ENCODE peak calls at places on chromosomes 1 and 21, in ten cellular contexts. One of them, this sample, is unnamed.
A peak's percentile ranks its signal among the peaks of the same experiment; 100 is the strongest.

GRCh38 chr1:240445369-240445768 is 166.6 kb downstream of the GREM2 start:
- DNase-seq in fibroblast of lung: no peak
- DNase-seq in IMR-90: no peak
- DNase-seq in H9: no peak
- DNase-seq in neural progenitor cell: no peak
- DNase-seq in DND-41: no peak
- DNase-seq in K562: no peak
- DNase-seq in HCT116: no peak
- DNase-seq in PC-3: no peak
- DNase-seq in kidney: no peak
- DNase-seq in this sample: no peak

GRCh38 chr1:110225212-110225611 is 15.1 kb downstream of the KCNC4 start:
- DNase-seq in fibroblast of lung: no peak
- DNase-seq in IMR-90: no peak
- DNase-seq in H9: no peak
- DNase-seq in neural progenitor cell: no peak
- DNase-seq in DND-41: no peak
- DNase-seq in K562: no peak
- DNase-seq in HCT116: no peak
- DNase-seq in PC-3: no peak
- DNase-seq in kidney: peak; percentile 46
- DNase-seq in this sample: no peak

GRCh38 chr1:33334081-33334552 is 13.2 kb upstream of the A3GALT2 start:
- DNase-seq in fibroblast of lung: peak; percentile 55
- DNase-seq in IMR-90: no peak
- DNase-seq in H9: no peak
- DNase-seq in neural progenitor cell: peak; percentile 34
- DNase-seq in DND-41: no peak
- DNase-seq in K562: no peak
- DNase-seq in HCT116: no peak
- DNase-seq in PC-3: no peak
- DNase-seq in kidney: peak; percentile 83
- DNase-seq in this sample: no peak

GRCh38 chr1:40620586-40620985 is 44.9 kb downstream of the RIMS3 start:
- DNase-seq in fibroblast of lung: no peak
- DNase-seq in IMR-90: no peak
- DNase-seq in H9: no peak
- DNase-seq in neural progenitor cell: no peak
- DNase-seq in DND-41: no peak
- DNase-seq in K562: no peak
- DNase-seq in HCT116: no peak
- DNase-seq in PC-3: no peak
- DNase-seq in kidney: no peak
- DNase-seq in this sample: no peak

GRCh38 chr21:29168874-29169273 is 38.4 kb downstream of the MAP3K7CL start:
- DNase-seq in fibroblast of lung: no peak
- DNase-seq in IMR-90: no peak
- DNase-seq in H9: no peak
- DNase-seq in neural progenitor cell: no peak
- DNase-seq in DND-41: no peak
- DNase-seq in K562: no peak
- DNase-seq in HCT116: peak; percentile 75
- DNase-seq in PC-3: peak; percentile 98
- DNase-seq in kidney: no peak
- DNase-seq in this sample: no peak

GRCh38 chr1:180927348-180927747 is 14.7 kb downstream of the KIAA1614 start:
- DNase-seq in fibroblast of lung: no peak
- DNase-seq in IMR-90: no peak
- DNase-seq in H9: no peak
- DNase-seq in neural progenitor cell: no peak
- DNase-seq in DND-41: no peak
- DNase-seq in K562: no peak
- DNase-seq in HCT116: no peak
- DNase-seq in PC-3: no peak
- DNase-seq in kidney: peak; percentile 56
- DNase-seq in this sample: no peak

GRCh38 chr1:157138220-157139124 is at the start of gene ETV3:
- DNase-seq in fibroblast of lung: peak; percentile 87
- DNase-seq in IMR-90: peak; percentile 92
- DNase-seq in H9: peak; percentile 94
- DNase-seq in neural progenitor cell: peak; percentile 93
- DNase-seq in DND-41: peak; percentile 94
- DNase-seq in K562: peak; percentile 90
- DNase-seq in HCT116: peak; percentile 76
- DNase-seq in PC-3: peak; percentile 94
- DNase-seq in kidney: peak; percentile 97
- DNase-seq in this sample: peak; percentile 97

GRCh38 chr1:33182452-33182851 is 609 bp upstream of the TRIM62 start:
- DNase-seq in fibroblast of lung: peak; percentile 85
- DNase-seq in IMR-90: peak; percentile 65
- DNase-seq in H9: no peak
- DNase-seq in neural progenitor cell: peak; percentile 45
- DNase-seq in DND-41: no peak
- DNase-seq in K562: no peak
- DNase-seq in HCT116: no peak
- DNase-seq in PC-3: no peak
- DNase-seq in kidney: no peak
- DNase-seq in this sample: no peak

GRCh38 chr1:243325305-243325890 is 69.6 kb downstream of the SDCCAG8 start:
- DNase-seq in fibroblast of lung: peak; percentile 81
- DNase-seq in IMR-90: peak; percentile 82
- DNase-seq in H9: no peak
- DNase-seq in neural progenitor cell: peak; percentile 42
- DNase-seq in DND-41: peak; percentile 18
- DNase-seq in K562: peak; percentile 51
- DNase-seq in HCT116: peak; percentile 38
- DNase-seq in PC-3: peak; percentile 93
- DNase-seq in kidney: no peak
- DNase-seq in this sample: no peak

GRCh38 chr1:157069596-157069995 is 24.1 kb upstream of the ARHGEF11 start:
- DNase-seq in fibroblast of lung: no peak
- DNase-seq in IMR-90: no peak
- DNase-seq in H9: no peak
- DNase-seq in neural progenitor cell: peak; percentile 65
- DNase-seq in DND-41: no peak
- DNase-seq in K562: no peak
- DNase-seq in HCT116: no peak
- DNase-seq in PC-3: no peak
- DNase-seq in kidney: no peak
- DNase-seq in this sample: peak; percentile 68

GRCh38 chr1:183023601-183024351 is 556 bp downstream of the LAMC1 start:
- DNase-seq in fibroblast of lung: peak; percentile 52
- DNase-seq in IMR-90: peak; percentile 47
- DNase-seq in H9: peak; percentile 90
- DNase-seq in neural progenitor cell: peak; percentile 84
- DNase-seq in DND-41: no peak
- DNase-seq in K562: peak; percentile 20
- DNase-seq in HCT116: peak; percentile 61
- DNase-seq in PC-3: peak; percentile 65
- DNase-seq in kidney: peak; percentile 91
- DNase-seq in this sample: peak; percentile 95

DNA sequence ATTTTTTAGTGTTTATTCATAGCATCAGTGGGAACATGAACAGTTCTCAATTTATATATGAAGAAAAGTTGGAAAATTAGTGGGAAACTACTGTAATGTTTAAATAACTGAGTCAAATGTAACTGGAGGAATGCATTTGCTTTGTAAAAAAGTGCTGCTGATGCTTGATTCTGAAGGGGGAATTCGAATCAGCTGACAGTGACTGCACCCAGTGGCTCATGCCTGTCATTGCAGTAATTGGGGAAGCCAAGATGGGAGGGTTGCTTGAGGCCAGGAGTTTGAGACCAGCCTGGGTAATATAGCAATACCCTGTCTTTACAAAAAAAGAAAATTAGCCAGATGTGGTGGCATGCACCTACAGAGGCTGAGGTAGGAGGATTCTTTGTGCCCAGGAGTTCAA is 398.4 kb downstream of the ZP4 start:
- DNase-seq in fibroblast of lung: no peak
- DNase-seq in IMR-90: no peak
- DNase-seq in H9: peak; percentile 43
- DNase-seq in neural progenitor cell: peak; percentile 25
- DNase-seq in DND-41: no peak
- DNase-seq in K562: no peak
- DNase-seq in HCT116: no peak
- DNase-seq in PC-3: no peak
- DNase-seq in kidney: no peak
- DNase-seq in this sample: peak; percentile 58
- TF ChIP-seq CTCF in fibroblast of lung: no peak
- TF ChIP-seq CTCF in IMR-90: no peak
- TF ChIP-seq CTCF in H9: peak; percentile 58
- TF ChIP-seq CTCF in neural progenitor cell: peak; percentile 36
- TF ChIP-seq CTCF in DND-41: peak; percentile 31
- TF ChIP-seq CTCF in K562: no peak
- TF ChIP-seq CTCF in HCT116: no peak
- TF ChIP-seq CTCF in PC-3: no peak
- TF ChIP-seq CTCF in kidney: no peak
- TF ChIP-seq CTCF in this sample: peak; percentile 65

GRCh38 chr1:78047131-78047530 is 1.4 kb downstream of the GIPC2 start:
- DNase-seq in fibroblast of lung: no peak
- DNase-seq in IMR-90: no peak
- DNase-seq in H9: no peak
- DNase-seq in neural progenitor cell: no peak
- DNase-seq in DND-41: no peak
- DNase-seq in K562: no peak
- DNase-seq in HCT116: no peak
- DNase-seq in PC-3: no peak
- DNase-seq in kidney: no peak
- DNase-seq in this sample: no peak

GRCh38 chr1:78045600-78045849 is 241 bp upstream of the GIPC2 start:
- DNase-seq in fibroblast of lung: no peak
- DNase-seq in IMR-90: no peak
- DNase-seq in H9: no peak
- DNase-seq in neural progenitor cell: no peak
- DNase-seq in DND-41: no peak
- DNase-seq in K562: no peak
- DNase-seq in HCT116: no peak
- DNase-seq in PC-3: no peak
- DNase-seq in kidney: no peak
- DNase-seq in this sample: no peak

GRCh38 chr1:78047631-78048030 is 1.9 kb downstream of the GIPC2 start:
- DNase-seq in fibroblast of lung: no peak
- DNase-seq in IMR-90: no peak
- DNase-seq in H9: no peak
- DNase-seq in neural progenitor cell: no peak
- DNase-seq in DND-41: no peak
- DNase-seq in K562: no peak
- DNase-seq in HCT116: no peak
- DNase-seq in PC-3: peak; percentile 16
- DNase-seq in kidney: no peak
- DNase-seq in this sample: no peak

GRCh38 chr1:78044796-78045599 is 768 bp upstream of the GIPC2 start:
- DNase-seq in fibroblast of lung: no peak
- DNase-seq in IMR-90: no peak
- DNase-seq in H9: peak; percentile 34
- DNase-seq in neural progenitor cell: no peak
- DNase-seq in DND-41: no peak
- DNase-seq in K562: no peak
- DNase-seq in HCT116: no peak
- DNase-seq in PC-3: no peak
- DNase-seq in kidney: no peak
- DNase-seq in this sample: no peak

GRCh38 chr1:78045850-78046778 is at the start of gene GIPC2:
- DNase-seq in fibroblast of lung: peak; percentile 34
- DNase-seq in IMR-90: peak; percentile 18
- DNase-seq in H9: peak; percentile 55
- DNase-seq in neural progenitor cell: peak; percentile 65
- DNase-seq in DND-41: no peak
- DNase-seq in K562: no peak
- DNase-seq in HCT116: no peak
- DNase-seq in PC-3: no peak
- DNase-seq in kidney: no peak
- DNase-seq in this sample: peak; percentile 81
- H3K9ac ChIP-seq in fibroblast of lung: peak within 1 kb of the TSS; percentile 45
- H3K9ac ChIP-seq in IMR-90: peak within 1 kb of the TSS; percentile 12
- H3K9ac ChIP-seq in H9: peak within 1 kb of the TSS; percentile 77
- H3K9ac ChIP-seq in neural progenitor cell: no peak within 1 kb of the TSS
- H3K9ac ChIP-seq in DND-41: no peak within 1 kb of the TSS
- H3K9ac ChIP-seq in K562: no peak within 1 kb of the TSS
- H3K9ac ChIP-seq in HCT116: no peak within 1 kb of the TSS
- H3K9ac ChIP-seq in PC-3: no peak within 1 kb of the TSS
- H3K9ac ChIP-seq in kidney: peak within 1 kb of the TSS; percentile 3
- H3K9ac ChIP-seq in this sample: peak within 1 kb of the TSS; percentile 36

GRCh38 chr1:153232553-153232952 is 15.2 kb downstream of the PRR9 start:
- DNase-seq in fibroblast of lung: no peak
- DNase-seq in IMR-90: no peak
- DNase-seq in H9: no peak
- DNase-seq in neural progenitor cell: no peak
- DNase-seq in DND-41: no peak
- DNase-seq in K562: no peak
- DNase-seq in HCT116: no peak
- DNase-seq in PC-3: no peak
- DNase-seq in kidney: no peak
- DNase-seq in this sample: no peak

GRCh38 chr1:153233448-153233847 is 16.1 kb downstream of the PRR9 start:
- DNase-seq in fibroblast of lung: no peak
- DNase-seq in IMR-90: no peak
- DNase-seq in H9: no peak
- DNase-seq in neural progenitor cell: no peak
- DNase-seq in DND-41: no peak
- DNase-seq in K562: no peak
- DNase-seq in HCT116: no peak
- DNase-seq in PC-3: no peak
- DNase-seq in kidney: no peak
- DNase-seq in this sample: no peak

GRCh38 chr1:153242160-153242559 is 17.3 kb upstream of the LORICRIN start:
- DNase-seq in fibroblast of lung: no peak
- DNase-seq in IMR-90: no peak
- DNase-seq in H9: no peak
- DNase-seq in neural progenitor cell: no peak
- DNase-seq in DND-41: no peak
- DNase-seq in K562: no peak
- DNase-seq in HCT116: no peak
- DNase-seq in PC-3: no peak
- DNase-seq in kidney: no peak
- DNase-seq in this sample: no peak

DNA sequence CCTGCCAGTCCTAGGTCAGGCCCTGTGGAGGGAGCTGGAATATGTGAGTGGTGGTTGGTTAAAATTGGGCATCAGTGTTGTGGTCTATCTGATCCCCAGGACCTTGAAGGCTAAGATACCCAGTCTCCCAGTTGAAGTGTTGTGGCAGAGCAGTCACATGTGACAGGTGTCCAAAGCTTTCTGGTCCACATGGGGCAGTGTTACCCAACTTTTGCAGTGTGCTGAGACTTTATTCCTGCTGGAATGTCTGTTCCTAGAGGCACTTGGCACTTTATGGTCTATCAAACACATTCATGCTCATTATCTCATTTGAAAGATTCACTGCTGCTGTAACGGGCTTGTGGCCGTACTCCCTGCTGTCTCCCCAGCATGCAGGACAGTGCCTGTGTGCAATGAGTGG is 21.0 kb upstream of the LORICRIN start:
- DNase-seq in fibroblast of lung: no peak
- DNase-seq in IMR-90: no peak
- DNase-seq in H9: no peak
- DNase-seq in neural progenitor cell: no peak
- DNase-seq in DND-41: no peak
- DNase-seq in K562: peak; percentile 14
- DNase-seq in HCT116: peak; percentile 4
- DNase-seq in PC-3: peak; percentile 18
- DNase-seq in kidney: no peak
- DNase-seq in this sample: peak; percentile 42
- TF ChIP-seq CTCF in fibroblast of lung: no peak
- TF ChIP-seq CTCF in IMR-90: no peak
- TF ChIP-seq CTCF in H9: peak; percentile 53
- TF ChIP-seq CTCF in neural progenitor cell: no peak
- TF ChIP-seq CTCF in DND-41: peak; percentile 15
- TF ChIP-seq CTCF in K562: peak; percentile 45
- TF ChIP-seq CTCF in HCT116: peak; percentile 48
- TF ChIP-seq CTCF in PC-3: peak; percentile 46
- TF ChIP-seq CTCF in kidney: no peak
- TF ChIP-seq CTCF in this sample: peak; percentile 68

GRCh38 chr1:36087233-36088123 is 1.2 kb upstream of the ADPRS start:
- DNase-seq in fibroblast of lung: no peak
- DNase-seq in IMR-90: no peak
- DNase-seq in H9: peak; percentile 37
- DNase-seq in neural progenitor cell: no peak
- DNase-seq in DND-41: no peak
- DNase-seq in K562: peak; percentile 45
- DNase-seq in HCT116: no peak
- DNase-seq in PC-3: no peak
- DNase-seq in kidney: peak; percentile 81
- DNase-seq in this sample: peak; percentile 58
- H3K9ac ChIP-seq in fibroblast of lung: no peak overlapping the region
- H3K9ac ChIP-seq in IMR-90: no peak overlapping the region
- H3K9ac ChIP-seq in H9: no peak overlapping the region
- H3K9ac ChIP-seq in neural progenitor cell: no peak overlapping the region
- H3K9ac ChIP-seq in DND-41: peak overlapping the region; percentile 83
- H3K9ac ChIP-seq in K562: no peak overlapping the region
- H3K9ac ChIP-seq in HCT116: no peak overlapping the region
- H3K9ac ChIP-seq in PC-3: no peak overlapping the region
- H3K9ac ChIP-seq in kidney: no peak overlapping the region
- H3K9ac ChIP-seq in this sample: no peak overlapping the region